ENCODE peak calls at places on chromosomes 16 and 17, in ten cellular contexts. L, O, D, M, A, R, K, F, B and J are unnamed samples.

GRCh38 chr17:55496094-55496881 is 15.0 kb downstream of the SMIM36 start:
- DNase-seq in K (no peak), D (peak), L (peak), A (no peak), B (no peak), O (no peak), M (no peak), F (no peak), R (peak), J (peak)

GRCh38 chr16:66222756-66223155 is 143.7 kb upstream of the CDH5 start:
- DNase-seq in O (no peak), A (no peak), B (no peak), L (no peak), D (no peak), M (no peak), F (no peak), R (no peak), K (no peak), J (no peak)

GRCh38 chr16:55078153-55078552 is 147.5 kb downstream of the IRX5 start:
- DNase-seq in A (no peak), R (no peak), O (no peak), M (no peak), F (no peak), K (no peak), L (no peak), B (no peak), D (no peak), J (no peak)

GRCh38 chr16:66382966-66383299 is 16.4 kb downstream of the CDH5 start:
- DNase-seq in A (peak), M (no peak), K (no peak), D (peak), F (no peak), R (peak), B (no peak), L (no peak), O (no peak), J (no peak)

GRCh38 chr17:81170727-81171494 is 4.9 kb upstream of the AATK start:
- DNase-seq in M (no peak), B (no peak), O (no peak), D (no peak), L (peak), A (no peak), F (no peak), R (no peak), K (no peak), J (no peak)

GRCh38 chr17:7460850-7461660 is 16.2 kb downstream of the CHRNB1 start:
- DNase-seq in M (no peak), K (no peak), L (peak), F (no peak), O (no peak), D (no peak), R (no peak), A (peak), B (no peak), J (no peak)

GRCh38 chr16:27377666-27378485 is 24.1 kb upstream of the IL21R start:
- DNase-seq in L (no peak), O (no peak), R (no peak), F (no peak), A (no peak), B (no peak), K (no peak), D (no peak), M (no peak), J (no peak)

GRCh38 chr17:58328195-58329034 is at the start of gene TSPOAP1:
- DNase-seq in F (no peak), R (no peak), A (peak), M (no peak), K (no peak), L (peak), O (no peak), B (peak), D (no peak), J (no peak)

GRCh38 chr16:1972490-1972877 is 631 bp downstream of the TBL3 start:
- DNase-seq in R (peak), D (no peak), A (peak), L (no peak), K (no peak), B (no peak), F (no peak), O (no peak), M (no peak), J (no peak)

GRCh38 chr16:69595127-69596036 is 29.6 kb downstream of the NFAT5 start:
- DNase-seq in A (no peak), L (no peak), K (no peak), B (no peak), R (peak), O (no peak), F (no peak), M (no peak), D (no peak), J (no peak)

GRCh38 chr16:88798772-88799455 is 4.7 kb upstream of the CDT1 start:
- DNase-seq in D (peak), L (peak), O (no peak), A (no peak), F (no peak), K (no peak), M (no peak), R (no peak), B (no peak), J (no peak)

GRCh38 chr17:35726609-35727460 is 4.6 kb upstream of the RASL10B start:
- DNase-seq in L (peak), F (no peak), B (no peak), D (peak), M (no peak), K (peak), A (peak), R (peak), O (no peak), J (peak)

GRCh38 chr17:47695664-47696376 is 1.9 kb downstream of the TBKBP1 start:
- DNase-seq in D (no peak), F (no peak), A (no peak), K (no peak), B (no peak), R (no peak), L (no peak), O (no peak), M (no peak), J (no peak)

GRCh38 chr17:64133546-64134215 is 3.7 kb upstream of the ERN1 start:
- DNase-seq in M (peak), L (no peak), F (no peak), K (no peak), B (peak), A (peak), D (peak), R (peak), O (peak), J (no peak)

GRCh38 chr17:5011928-5012327 is 14.2 kb downstream of the KIF1C start:
- DNase-seq in D (no peak), B (no peak), A (no peak), R (peak), F (no peak), L (no peak), O (no peak), M (no peak), K (no peak), J (no peak)

GRCh38 chr17:28717578-28718316 is at the start of gene RAB34:
- DNase-seq in M (no peak), O (no peak), A (peak), K (peak), L (peak), R (peak), D (peak), B (no peak), F (peak), J (peak)